ENCODE peak calls at places on chromosomes 5 and 9, in seven cellular contexts. Q is left lung, J is HepG2, O is adrenal gland, K is thoracic aorta, F is left ventricle myocardium inferior, Y is ovary. D is an unnamed sample.

GRCh38 chr5:39266442-39266841 is 47.1 kb upstream of the FYB1 start:
- DNase-seq in Q (no peak), F (no peak), Y (no peak), K (no peak), O (no peak), J (no peak), D (no peak)

GRCh38 chr5:59709833-59710232 is 183.7 kb downstream of the PDE4D start:
- DNase-seq in Y (no peak), O (peak; percentile 35), K (no peak), F (no peak), J (no peak), Q (no peak), D (no peak)

GRCh38 chr5:176769911-176770310 is 40.4 kb upstream of the UNC5A start:
- DNase-seq in F (no peak), O (no peak), K (no peak), Y (no peak), Q (peak; percentile 6), J (no peak), D (no peak)

GRCh38 chr5:159779481-159779880 is 136.8 kb upstream of the ADRA1B start:
- DNase-seq in Y (no peak), Q (no peak), K (no peak), O (no peak), J (no peak), F (no peak), D (no peak)

GRCh38 chr5:151475378-151475777 is 28.0 kb downstream of the SLC36A1 start:
- DNase-seq in J (no peak), O (no peak), F (no peak), Q (no peak), K (no peak), Y (no peak), D (no peak)

GRCh38 chr5:95861221-95861857 is 38.8 kb upstream of the GLRX start:
- DNase-seq in F (peak; percentile 50), J (peak; percentile 96), Y (peak; percentile 43), Q (peak; percentile 87), O (peak; percentile 75), K (peak; percentile 50), D (peak; percentile 79)

GRCh38 chr9:116899337-116900006 is 212.4 kb downstream of the TRIM32 start:
- DNase-seq in F (no peak), Y (no peak), K (no peak), Q (no peak), J (no peak), O (no peak), D (no peak)

GRCh38 chr5:173823721-173824567 is 64.2 kb upstream of the CPEB4 start:
- DNase-seq in K (no peak), O (peak; percentile 65), Y (peak; percentile 21), Q (no peak), J (peak; percentile 98), F (no peak), D (no peak)

GRCh38 chr9:98861881-98862501 is 54.5 kb downstream of the GALNT12 start:
- DNase-seq in O (peak; percentile 29), J (no peak), F (no peak), Q (no peak), K (no peak), Y (no peak), D (peak; percentile 57)

GRCh38 chr5:126143622-126144021 is 279.6 kb upstream of the GRAMD2B start:
- DNase-seq in F (no peak), Q (no peak), J (no peak), Y (no peak), K (no peak), O (no peak), D (no peak)

GRCh38 chr9:7967851-7968250 is 168.3 kb upstream of the DMAC1 start:
- DNase-seq in O (no peak), J (no peak), K (no peak), F (no peak), Y (no peak), Q (no peak), D (no peak)

GRCh38 chr5:82105457-82105856 is 133.6 kb downstream of the ATG10 start:
- DNase-seq in O (no peak), F (no peak), Y (no peak), Q (no peak), J (no peak), K (no peak), D (no peak)

GRCh38 chr9:86700601-86701000 is 246.7 kb downstream of the GAS1 start:
- DNase-seq in J (no peak), F (peak; percentile 68), O (peak; percentile 9), Y (peak; percentile 64), Q (peak; percentile 37), K (no peak), D (peak; percentile 69)

GRCh38 chr9:135245482-135246247 is 158.2 kb downstream of the OLFM1 start:
- DNase-seq in Q (no peak), O (no peak), Y (no peak), K (no peak), F (no peak), J (no peak), D (peak; percentile 23)

GRCh38 chr5:150295172-150295611 is 5.6 kb upstream of the CAMK2A start:
- DNase-seq in O (peak; percentile 81), F (no peak), K (no peak), Q (peak; percentile 54), J (peak; percentile 60), Y (no peak), D (no peak)

GRCh38 chr9:18821794-18822193 is 211.2 kb downstream of the SAXO1 start:
- DNase-seq in F (no peak), J (peak; percentile 35), Y (no peak), O (no peak), K (no peak), Q (no peak), D (no peak)

GRCh38 chr5:162939962-162940361 is 497.4 kb upstream of the CCNG1 start:
- DNase-seq in F (no peak), O (no peak), Y (no peak), J (no peak), K (no peak), Q (no peak), D (no peak)

GRCh38 chr9:15430920-15431844 is 8.5 kb downstream of the SNAPC3 start:
- DNase-seq in O (peak; percentile 34), K (no peak), Q (peak; percentile 63), F (no peak), Y (no peak), J (no peak), D (no peak)

GRCh38 chr9:95415158-95415557 is 97.6 kb upstream of the FANCC start:
- DNase-seq in K (no peak), Y (no peak), F (no peak), O (no peak), Q (no peak), J (no peak), D (no peak)

GRCh38 chr5:132498152-132498551 is 7.6 kb upstream of the IRF1 start:
- DNase-seq in J (no peak), K (peak; percentile 30), Q (no peak), F (peak; percentile 24), O (peak; percentile 65), Y (no peak), D (peak; percentile 57)

GRCh38 chr5:2532809-2533208 is 218.7 kb downstream of the IRX2 start:
- DNase-seq in J (no peak), F (no peak), Y (no peak), Q (no peak), K (no peak), O (no peak), D (no peak)
- H3K9me3 ChIP-seq in J (peaks cover 21% of the 10 kb centered on the region), F (peaks cover 13% of the 10 kb centered on the region), Y (no peaks in the 10 kb centered on the region), Q (no peaks in the 10 kb centered on the region), K (no peaks in the 10 kb centered on the region), O (no peaks in the 10 kb centered on the region), D (no peaks in the 10 kb centered on the region)

DNA sequence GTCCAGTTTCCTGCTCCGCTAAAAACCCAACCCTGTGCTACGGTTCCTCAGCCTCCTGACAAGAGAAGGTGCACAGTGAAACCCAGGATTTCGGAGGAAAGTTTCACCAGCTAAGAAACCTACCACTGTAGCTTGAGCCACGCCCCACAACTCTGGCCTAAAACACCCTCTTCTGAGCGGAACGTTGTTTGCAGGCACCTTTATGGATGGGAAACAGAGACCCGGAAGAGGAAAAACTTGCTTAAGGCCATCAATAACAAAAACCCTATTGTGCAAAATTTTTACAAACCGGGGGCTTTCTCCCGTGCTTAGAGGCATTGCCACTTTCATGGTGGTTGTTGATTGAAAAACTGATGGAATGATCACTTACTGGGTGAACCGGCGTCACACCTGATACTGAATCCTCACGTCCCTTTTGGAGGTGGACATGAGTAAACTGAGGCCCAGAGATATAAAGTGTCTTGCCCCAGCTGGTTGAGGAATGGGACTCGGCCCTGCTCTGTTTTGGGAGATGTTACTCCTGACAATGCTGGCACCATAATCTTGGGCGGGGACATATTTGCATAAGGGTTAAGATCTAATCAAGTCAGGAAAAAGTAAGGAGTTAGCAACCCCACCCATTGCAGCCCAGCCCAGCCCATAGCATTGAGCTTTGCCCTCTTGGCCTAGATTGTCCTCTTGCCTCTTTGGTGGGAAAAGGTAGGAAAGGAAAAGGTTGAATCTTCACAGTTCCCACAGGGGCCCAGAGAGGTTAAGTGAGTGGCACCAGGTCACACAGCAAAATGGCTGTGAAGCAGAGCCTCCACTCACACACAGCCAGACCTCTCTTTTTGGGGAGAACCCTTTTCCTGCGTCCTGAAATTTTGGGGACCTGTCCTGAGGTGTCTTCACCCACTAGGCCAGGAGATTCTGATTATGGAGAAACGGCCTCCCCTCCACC is 23.2 kb upstream of the PTGS1 start:
- DNase-seq in Y (no peak), F (no peak), Q (no peak), K (no peak), O (no peak), J (peak; percentile 36), D (no peak)
- TF ChIP-seq CTCF in Y (no peak), F (no peak), Q (no peak), K (no peak), O (no peak), J (peak; percentile 3), D (no peak)

GRCh38 chr5:157265714-157266285 is at the start of gene CYFIP2:
- DNase-seq in J (no peak), O (peak; percentile 56), K (no peak), F (peak; percentile 57), Y (peak; percentile 54), Q (peak; percentile 75), D (peak; percentile 62)

GRCh38 chr5:157266286-157267007 is 524 bp downstream of the CYFIP2 start:
- DNase-seq in F (no peak), Y (peak; percentile 27), K (no peak), J (no peak), O (no peak), Q (peak; percentile 44), D (no peak)

GRCh38 chr5:157259699-157260098 is 6.2 kb upstream of the CYFIP2 start:
- DNase-seq in F (no peak), Y (no peak), O (no peak), K (no peak), Q (no peak), J (no peak), D (no peak)

GRCh38 chr5:157267025-157267424 is 1.1 kb downstream of the CYFIP2 start:
- DNase-seq in O (no peak), Y (no peak), K (no peak), F (no peak), J (no peak), Q (no peak), D (no peak)

DNA sequence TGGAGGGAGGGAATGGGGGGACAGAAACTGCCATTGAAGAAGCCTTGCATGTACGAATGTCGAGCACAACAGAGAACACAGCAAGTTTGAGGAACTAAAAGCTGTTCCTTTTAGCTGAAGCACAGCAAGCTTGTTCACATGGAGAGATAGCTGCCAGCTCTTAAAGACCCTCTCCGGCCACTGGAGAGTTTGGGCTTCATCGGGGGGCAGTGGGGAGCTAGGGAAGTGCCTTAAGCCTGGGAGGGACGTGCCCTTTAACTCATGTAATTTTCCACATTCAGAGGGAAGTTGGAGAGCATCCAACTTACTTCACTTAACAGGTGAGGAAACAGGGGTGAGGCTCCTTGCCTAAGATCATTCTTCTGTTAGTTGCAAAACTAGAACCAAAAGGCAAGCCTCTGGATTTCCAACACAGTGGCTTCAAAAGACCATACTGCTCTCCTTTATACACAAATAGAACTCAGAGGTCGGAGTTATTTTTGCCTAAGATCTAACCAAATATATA is 2.3 kb upstream of the CYFIP2 start:
- DNase-seq in F (no peak), Q (no peak), Y (no peak), J (no peak), O (no peak), K (no peak), D (no peak)
- H3K27ac ChIP-seq in F (no peak overlapping the region), Q (no peak overlapping the region), Y (no peak overlapping the region), J (no peak overlapping the region), O (no peak overlapping the region), K (no peak overlapping the region), D (no peak overlapping the region)

GRCh38 chr9:126953089-126953809 is 38.7 kb downstream of the RALGPS1 start:
- DNase-seq in F (no peak), Q (no peak), O (no peak), K (no peak), J (no peak), Y (no peak), D (no peak)
- H3K9me3 ChIP-seq in F (no peaks in the 10 kb centered on the region), Q (no peaks in the 10 kb centered on the region), O (no peaks in the 10 kb centered on the region), K (no peaks in the 10 kb centered on the region), J (no peaks in the 10 kb centered on the region), Y (no peaks in the 10 kb centered on the region), D (no peaks in the 10 kb centered on the region)